ENCODE peak calls at places on chromosomes 12 and 14, in ten cellular contexts. U is testis; Y is PC-3; A is esophagus squamous epithelium; K is aorta; B is CD8-positive, alpha-beta memory T cell; T is left ventricle myocardium inferior; X is CD8-positive, alpha-beta T cell; N is colonic mucosa; C is left lung. I is an unnamed sample. For H3K27me3 and H3K4me1, the result is how much of the 10 kb centered on the place peaks cover.

GRCh38 chr12:113988976-113989375 is 22.9 kb upstream of the RBM19 start:
- DNase-seq in U (no peak), Y (no peak), A (no peak), K (no peak), B (no peak), T (no peak), X (no peak), N (no peak), C (no peak), I (no peak)

GRCh38 chr14:90140956-90141316 is 79.1 kb downstream of the KCNK13 start:
- DNase-seq in U (no peak), Y (peak), A (no peak), K (no peak), B (no peak), T (no peak), X (no peak), N (no peak), C (no peak), I (no peak)

GRCh38 chr12:5768171-5768879 is 176.7 kb downstream of the ANO2 start:
- DNase-seq in U (peak), Y (no peak), A (no peak), K (peak), B (no peak), T (peak), X (no peak), N (peak), C (peak), I (no peak)

GRCh38 chr14:103880334-103880985 is 33.1 kb upstream of the PPP1R13B start:
- DNase-seq in U (peak), Y (peak), A (no peak), K (peak), B (peak), T (peak), X (peak), N (peak), C (no peak), I (no peak)

GRCh38 chr12:91171475-91171874 is 11.1 kb downstream of the DCN start:
- DNase-seq in U (no peak), Y (no peak), A (no peak), K (no peak), B (no peak), T (no peak), X (no peak), N (no peak), C (no peak), I (no peak)

GRCh38 chr14:36516719-36517241 is 3.3 kb downstream of the NKX2-1 start:
- DNase-seq in U (no peak), Y (no peak), A (no peak), K (no peak), B (no peak), T (no peak), X (no peak), N (no peak), C (peak), I (no peak)

GRCh38 chr14:52860209-52860608 is 68.8 kb upstream of the GNPNAT1 start:
- DNase-seq in U (no peak), Y (no peak), A (no peak), K (no peak), B (no peak), T (no peak), X (no peak), N (no peak), C (no peak), I (no peak)

GRCh38 chr12:13668880-13669279 is 312.5 kb downstream of the GRIN2B start:
- DNase-seq in U (no peak), Y (no peak), A (no peak), K (no peak), B (no peak), T (no peak), X (no peak), N (no peak), C (no peak), I (no peak)

GRCh38 chr14:91078095-91078737 is 17.8 kb upstream of the RPS6KA5 start:
- DNase-seq in U (peak), Y (no peak), A (no peak), K (no peak), B (peak), T (no peak), X (peak), N (no peak), C (no peak), I (peak)

GRCh38 chr12:95836185-95836609 is 22.6 kb upstream of the SNRPF start:
- DNase-seq in U (no peak), Y (peak), A (no peak), K (no peak), B (no peak), T (no peak), X (no peak), N (no peak), C (no peak), I (peak)

GRCh38 chr14:55188686-55189295 is 2.6 kb downstream of the DLGAP5 start:
- DNase-seq in U (no peak), Y (no peak), A (no peak), K (no peak), B (no peak), T (no peak), X (no peak), N (no peak), C (no peak), I (no peak)

GRCh38 chr14:66008631-66009030 is 477.5 kb upstream of the CCDC196 start:
- DNase-seq in U (no peak), Y (no peak), A (no peak), K (no peak), B (no peak), T (no peak), X (no peak), N (no peak), C (no peak), I (no peak)

GRCh38 chr12:47346251-47347019 is 266.7 kb upstream of the AMIGO2 start:
- DNase-seq in U (no peak), Y (no peak), A (no peak), K (no peak), B (no peak), T (no peak), X (no peak), N (no peak), C (no peak), I (peak)

GRCh38 chr14:60805881-60806569 is 71.5 kb downstream of the MNAT1 start:
- DNase-seq in U (no peak), Y (peak), A (no peak), K (no peak), B (no peak), T (no peak), X (no peak), N (no peak), C (no peak), I (no peak)

GRCh38 chr12:132456944-132457495 is 32.9 kb upstream of the FBRSL1 start:
- DNase-seq in U (no peak), Y (no peak), A (no peak), K (no peak), B (no peak), T (no peak), X (no peak), N (no peak), C (peak), I (no peak)

GRCh38 chr12:131682511-131682895 is 28.4 kb upstream of the SFSWAP start:
- DNase-seq in U (no peak), Y (no peak), A (no peak), K (no peak), B (no peak), T (no peak), X (no peak), N (no peak), C (no peak), I (no peak)

GRCh38 chr12:1911598-1912575 is 6.6 kb downstream of the CACNA2D4 start:
- DNase-seq in U (peak), Y (no peak), A (no peak), K (peak), B (no peak), T (no peak), X (peak), N (peak), C (peak), I (no peak)

GRCh38 chr12:114399664-114400211 is 6.2 kb downstream of the TBX5 start:
- DNase-seq in U (no peak), Y (no peak), A (no peak), K (no peak), B (no peak), T (no peak), X (no peak), N (peak), C (no peak), I (no peak)

GRCh38 chr14:104882991-104883660 is 18.1 kb downstream of the CEP170B start:
- DNase-seq in U (no peak), Y (no peak), A (no peak), K (peak), B (peak), T (peak), X (no peak), N (no peak), C (peak), I (no peak)

GRCh38 chr12:119417440-119417839 is 82.9 kb downstream of the CCDC60 start:
- DNase-seq in U (no peak), Y (no peak), A (no peak), K (no peak), B (no peak), T (no peak), X (no peak), N (no peak), C (no peak), I (no peak)

GRCh38 chr12:32569256-32569655 is 109.8 kb upstream of the DNM1L start:
- DNase-seq in U (no peak), Y (no peak), A (no peak), K (no peak), B (no peak), T (no peak), X (no peak), N (no peak), C (no peak), I (no peak)

GRCh38 chr12:129081755-129082250 is 228.5 kb downstream of the GLT1D1 start:
- DNase-seq in U (no peak), Y (no peak), A (no peak), K (no peak), B (no peak), T (no peak), X (no peak), N (no peak), C (no peak), I (no peak)

GRCh38 chr14:64074961-64075619 is 219.1 kb downstream of the ESR2 start:
- DNase-seq in U (no peak), Y (peak), A (no peak), K (no peak), B (no peak), T (no peak), X (no peak), N (no peak), C (no peak), I (no peak)

GRCh38 chr12:109951136-109951535 is 45.0 kb downstream of the GIT2 start:
- DNase-seq in U (no peak), Y (peak), A (no peak), K (no peak), B (no peak), T (no peak), X (no peak), N (no peak), C (no peak), I (no peak)

GRCh38 chr12:47940773-47941474 is 22.5 kb upstream of the TMEM106C start:
- DNase-seq in U (no peak), Y (no peak), A (no peak), K (no peak), B (no peak), T (no peak), X (peak), N (no peak), C (no peak), I (no peak)

GRCh38 chr12:68768431-68768934 is 22.5 kb downstream of the SLC35E3 start:
- DNase-seq in U (no peak), Y (no peak), A (no peak), K (no peak), B (no peak), T (no peak), X (no peak), N (no peak), C (no peak), I (no peak)

GRCh38 chr12:31265722-31266121 is 60.2 kb downstream of the SINHCAF start:
- DNase-seq in U (peak), Y (no peak), A (no peak), K (no peak), B (no peak), T (no peak), X (no peak), N (no peak), C (no peak), I (no peak)

GRCh38 chr12:12776261-12776660 is 9.2 kb upstream of the APOLD1 start:
- DNase-seq in U (no peak), Y (peak), A (no peak), K (no peak), B (no peak), T (no peak), X (no peak), N (peak), C (no peak), I (peak)

GRCh38 chr12:80045594-80045993 is 53.7 kb upstream of the OTOGL start:
- DNase-seq in U (no peak), Y (peak), A (no peak), K (no peak), B (no peak), T (no peak), X (no peak), N (no peak), C (no peak), I (no peak)

GRCh38 chr12:118751355-118751754 is 230.0 kb upstream of the SRRM4 start:
- DNase-seq in U (no peak), Y (no peak), A (no peak), K (no peak), B (no peak), T (no peak), X (no peak), N (no peak), C (no peak), I (no peak)

GRCh38 chr12:42588308-42588836 is 1.2 kb downstream of the PRICKLE1 start:
- DNase-seq in U (peak), Y (peak), A (no peak), K (no peak), B (no peak), T (no peak), X (no peak), N (no peak), C (no peak), I (no peak)

GRCh38 chr14:59897757-59898383 is 22.1 kb upstream of the LRRC9 start:
- DNase-seq in U (peak), Y (peak), A (no peak), K (no peak), B (no peak), T (no peak), X (no peak), N (peak), C (no peak), I (peak)

GRCh38 chr12:57772429-57773322 is at the start of gene EEF1AKMT3:
- DNase-seq in U (peak), Y (peak), A (no peak), K (peak), B (peak), T (peak), X (no peak), N (peak), C (peak), I (peak)

GRCh38 chr14:104293231-104293841 is 154.9 kb downstream of the KIF26A start:
- DNase-seq in U (no peak), Y (peak), A (no peak), K (peak), B (peak), T (peak), X (no peak), N (no peak), C (peak), I (no peak)

GRCh38 chr12:105409881-105410471 is 79.5 kb downstream of the C12orf75 start:
- DNase-seq in U (no peak), Y (no peak), A (no peak), K (no peak), B (no peak), T (peak), X (no peak), N (peak), C (no peak), I (peak)

GRCh38 chr12:27057543-27057942 is 24.8 kb downstream of the C12orf71 start:
- DNase-seq in U (no peak), Y (peak), A (no peak), K (no peak), B (no peak), T (no peak), X (no peak), N (no peak), C (no peak), I (no peak)

GRCh38 chr12:77594386-77594785 is 236.3 kb upstream of the NAV3 start:
- DNase-seq in U (no peak), Y (no peak), A (no peak), K (no peak), B (no peak), T (no peak), X (no peak), N (no peak), C (no peak), I (no peak)

DNA sequence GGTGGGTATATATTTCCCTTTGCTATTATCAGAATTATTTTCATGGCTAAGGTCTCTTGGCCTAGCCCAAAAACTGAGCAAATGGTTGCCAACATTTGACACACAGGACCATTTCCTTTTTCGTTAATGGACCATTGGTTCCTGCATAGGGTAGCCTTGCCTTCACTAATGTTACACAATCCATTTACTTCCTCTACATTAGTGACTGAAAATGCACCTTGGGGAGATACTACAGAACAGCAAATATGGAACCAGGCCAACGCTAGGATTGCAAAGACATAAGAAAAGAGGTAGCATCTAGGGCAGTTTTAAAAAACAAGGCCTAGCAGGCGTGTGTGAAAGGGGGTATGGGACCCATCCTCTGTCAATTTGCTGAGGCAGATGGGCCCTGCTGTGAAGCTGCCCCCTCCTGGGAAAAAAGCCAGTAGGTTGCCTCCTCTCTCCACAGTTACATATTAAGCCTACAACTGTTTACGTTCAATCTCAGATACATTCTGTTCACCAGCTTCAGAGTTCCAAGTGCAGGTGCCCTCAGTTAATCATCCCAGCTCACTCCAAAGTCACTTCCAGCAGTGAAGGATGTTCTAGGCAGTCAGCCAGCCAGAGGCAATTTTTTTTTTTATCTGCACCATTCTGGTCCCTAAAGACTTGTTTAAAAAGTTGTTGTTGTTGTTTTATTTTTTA is 15.0 kb downstream of the AQP6 start:
- DNase-seq in U (no peak), Y (no peak), A (no peak), K (no peak), B (no peak), T (no peak), X (no peak), N (no peak), C (no peak), I (no peak)
- H3K27ac ChIP-seq in U (no peak), Y (no peak), A (no peak), K (no peak), B (no peak), T (peak), X (no peak), N (no peak), C (peak), I (no peak)

GRCh38 chr12:21676781-21677180 is 19.1 kb upstream of the LDHB start:
- DNase-seq in U (no peak), Y (no peak), A (no peak), K (no peak), B (no peak), T (no peak), X (no peak), N (no peak), C (no peak), I (no peak)

GRCh38 chr12:21675641-21676040 is 18.0 kb upstream of the LDHB start:
- DNase-seq in U (no peak), Y (no peak), A (no peak), K (no peak), B (no peak), T (no peak), X (no peak), N (no peak), C (no peak), I (no peak)

GRCh38 chr12:21677204-21677603 is 19.6 kb upstream of the LDHB start:
- DNase-seq in U (no peak), Y (no peak), A (no peak), K (no peak), B (no peak), T (no peak), X (no peak), N (no peak), C (peak), I (no peak)

GRCh38 chr12:21677622-21678277 is 20.1 kb upstream of the LDHB start:
- DNase-seq in U (no peak), Y (no peak), A (no peak), K (no peak), B (no peak), T (no peak), X (peak), N (no peak), C (no peak), I (no peak)

GRCh38 chr12:21678959-21679358 is 21.3 kb upstream of the LDHB start:
- DNase-seq in U (no peak), Y (no peak), A (no peak), K (no peak), B (no peak), T (no peak), X (no peak), N (no peak), C (no peak), I (no peak)
- H3K27me3 ChIP-seq in U (under half), Y (under half), A (under half), K (under half), B (under half), T (under half), X (under half), N (under half), C (under half), I (under half)

GRCh38 chr12:124510301-124510970 is 57.0 kb downstream of the NCOR2 start:
- DNase-seq in U (peak), Y (peak), A (no peak), K (peak), B (no peak), T (no peak), X (no peak), N (peak), C (no peak), I (no peak)
- H3K4me1 ChIP-seq in U (half or more), Y (under half), A (half or more), K (under half), B (under half), T (half or more), X (under half), N (half or more), C (half or more), I (under half)

GRCh38 chr12:122888232-122888752 is 7.6 kb downstream of the VPS37B start:
- DNase-seq in U (peak), Y (peak), A (no peak), K (no peak), B (peak), T (peak), X (peak), N (peak), C (no peak), I (peak)

GRCh38 chr12:122891661-122892525 is 4.0 kb downstream of the VPS37B start:
- DNase-seq in U (no peak), Y (peak), A (no peak), K (no peak), B (no peak), T (no peak), X (no peak), N (peak), C (no peak), I (peak)

GRCh38 chr12:122887817-122888212 is 8.1 kb downstream of the VPS37B start:
- DNase-seq in U (no peak), Y (no peak), A (no peak), K (no peak), B (no peak), T (no peak), X (no peak), N (no peak), C (no peak), I (peak)

GRCh38 chr12:122886851-122887816 is 8.8 kb downstream of the VPS37B start:
- DNase-seq in U (no peak), Y (peak), A (no peak), K (no peak), B (no peak), T (no peak), X (no peak), N (no peak), C (no peak), I (peak)

GRCh38 chr12:122889658-122890561 is 6.0 kb downstream of the VPS37B start:
- DNase-seq in U (no peak), Y (no peak), A (no peak), K (no peak), B (no peak), T (no peak), X (no peak), N (no peak), C (no peak), I (no peak)
- H3K27ac ChIP-seq in U (no peak), Y (peak), A (peak), K (no peak), B (no peak), T (peak), X (no peak), N (peak), C (peak), I (peak)

DNA sequence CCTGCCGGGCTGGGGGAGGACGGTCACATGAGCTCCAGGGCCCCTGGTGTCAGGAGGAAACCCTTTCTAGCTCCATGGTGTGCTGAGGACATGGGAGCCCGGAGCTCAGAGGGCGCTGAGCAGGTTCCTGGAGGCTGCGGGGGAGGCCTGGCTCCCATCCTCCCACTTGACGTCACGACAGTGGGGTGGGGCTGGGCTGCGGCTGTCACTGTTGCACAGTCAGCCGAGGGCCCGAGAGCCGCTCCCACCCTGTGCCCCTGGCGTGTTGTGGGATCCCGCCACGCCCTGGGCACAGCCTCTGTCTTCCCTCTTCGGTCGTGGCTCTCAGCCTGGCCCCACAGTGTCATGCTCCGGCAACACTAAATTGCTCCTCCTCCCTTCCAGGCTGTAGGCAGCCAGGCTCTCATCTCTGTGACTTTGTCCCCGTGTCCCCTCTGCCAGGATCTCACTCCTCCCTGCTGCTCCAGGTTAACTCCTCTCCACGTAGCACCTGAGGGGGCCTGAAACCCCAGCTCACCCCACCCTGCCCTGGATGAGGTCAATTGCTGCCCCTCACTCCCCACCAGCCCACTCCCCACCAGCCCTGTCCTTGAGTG is 33.0 kb downstream of the BEGAIN start:
- DNase-seq in U (peak), Y (no peak), A (no peak), K (peak), B (no peak), T (peak), X (no peak), N (peak), C (no peak), I (peak)
- H3K27me3 ChIP-seq in U (under half), Y (under half), A (under half), K (under half), B (under half), T (half or more), X (under half), N (under half), C (under half), I (under half)